ENCODE peak calls at places on chromosome 1, in four cellular contexts. H is cardiac fibroblast, R is right cardiac atrium, A is left lung. T is an unnamed sample.

GRCh38 chr1:52659851-52660596 is 27.1 kb downstream of the SHISAL2A start:
- DNase-seq in H (no peak), R (no peak), A (no peak), T (no peak)

GRCh38 chr1:232630047-232630893 is at the start of gene SIPA1L2:
- DNase-seq in H (peak; percentile 88), R (peak; percentile 98), A (peak; percentile 96), T (peak; percentile 79)

GRCh38 chr1:84689514-84690396 is 506 bp downstream of the SSX2IP start:
- DNase-seq in H (peak; percentile 44), R (peak; percentile 84), A (peak; percentile 67), T (no peak)

GRCh38 chr1:80988896-80989295 is 811.8 kb upstream of the ADGRL2 start:
- DNase-seq in A (no peak), R (no peak), H (no peak), T (peak; percentile 2)

GRCh38 chr1:223229756-223230155 is 86.7 kb upstream of the TLR5 start:
- DNase-seq in R (no peak), A (no peak), H (no peak), T (no peak)

GRCh38 chr1:117425050-117425734 is 57.9 kb downstream of the MAN1A2 start:
- DNase-seq in R (no peak), A (no peak), H (no peak), T (no peak)

GRCh38 chr1:206679738-206680211 is 4.9 kb upstream of the MAPKAPK2 start:
- DNase-seq in A (no peak), R (no peak), H (no peak), T (no peak)

GRCh38 chr1:93715529-93716126 is 34.0 kb upstream of the BCAR3 start:
- DNase-seq in R (peak; percentile 53), A (no peak), H (no peak), T (no peak)

GRCh38 chr1:181179279-181179979 is 90.9 kb downstream of the IER5 start:
- DNase-seq in H (no peak), A (no peak), R (no peak), T (no peak)

GRCh38 chr1:181175955-181176354 is 87.5 kb downstream of the IER5 start:
- DNase-seq in R (no peak), H (no peak), A (no peak), T (no peak)

GRCh38 chr1:181181792-181182585 is 93.5 kb downstream of the IER5 start:
- DNase-seq in H (no peak), R (peak; percentile 24), A (no peak), T (no peak)

GRCh38 chr1:181178241-181178640 is 89.7 kb downstream of the IER5 start:
- DNase-seq in H (no peak), A (no peak), R (no peak), T (no peak)

GRCh38 chr1:181179980-181180964 is 91.8 kb downstream of the IER5 start:
- DNase-seq in R (peak; percentile 83), H (peak; percentile 65), A (no peak), T (peak; percentile 70)
- H3K4me3 ChIP-seq in R (no peak overlapping the region), H (no peak overlapping the region), A (no peak overlapping the region), T (no peak overlapping the region)

DNA sequence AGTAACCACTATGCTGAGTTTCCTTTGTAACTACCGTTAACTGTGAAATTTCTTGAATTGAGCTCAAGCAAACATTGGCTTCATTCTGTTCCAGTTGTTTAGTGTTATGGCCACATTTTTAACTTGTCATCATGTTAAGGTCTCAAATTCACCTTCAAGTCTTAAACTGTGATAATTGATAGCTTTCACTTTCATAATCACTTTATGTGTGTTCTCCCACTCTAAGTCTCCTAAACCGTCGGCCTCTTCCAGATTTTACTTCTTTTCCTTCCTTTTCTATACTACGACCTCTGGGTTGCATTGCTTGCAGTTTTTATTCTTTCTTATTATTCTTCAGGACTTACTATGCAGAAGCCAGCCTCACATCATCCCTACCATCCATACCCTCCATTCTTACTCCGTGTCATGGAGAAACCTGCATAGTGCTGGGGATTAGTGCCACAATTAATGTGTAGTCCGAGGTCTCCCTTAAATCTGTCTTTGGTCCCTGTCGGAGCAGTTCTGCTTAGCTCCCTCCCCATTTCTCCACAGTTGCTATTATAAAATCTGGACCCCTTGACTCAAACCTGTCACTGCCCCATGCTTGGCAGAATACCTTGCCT is 5.9 kb downstream of the KIF1B start:
- DNase-seq in A (no peak), R (no peak), H (no peak), T (no peak)
- H3K4me3 ChIP-seq in A (no peak overlapping the region), R (no peak overlapping the region), H (no peak overlapping the region), T (no peak overlapping the region)

GRCh38 chr1:30731109-30731805 is 7.9 kb upstream of the MATN1 start:
- DNase-seq in H (no peak), A (no peak), R (peak; percentile 50), T (no peak)

GRCh38 chr1:30730351-30731108 is 7.1 kb upstream of the MATN1 start:
- DNase-seq in H (no peak), A (no peak), R (peak; percentile 54), T (no peak)

GRCh38 chr1:30728832-30729638 is 5.7 kb upstream of the MATN1 start:
- DNase-seq in A (no peak), H (no peak), R (peak; percentile 26), T (no peak)

GRCh38 chr1:30728340-30728739 is 5.0 kb upstream of the MATN1 start:
- DNase-seq in H (no peak), R (peak; percentile 25), A (no peak), T (no peak)

GRCh38 chr1:30729906-30730305 is 6.5 kb upstream of the MATN1 start:
- DNase-seq in R (peak; percentile 15), H (no peak), A (no peak), T (no peak)
- H3K4me3 ChIP-seq in R (no peak overlapping the region), H (no peak overlapping the region), A (no peak overlapping the region), T (no peak overlapping the region)

DNA sequence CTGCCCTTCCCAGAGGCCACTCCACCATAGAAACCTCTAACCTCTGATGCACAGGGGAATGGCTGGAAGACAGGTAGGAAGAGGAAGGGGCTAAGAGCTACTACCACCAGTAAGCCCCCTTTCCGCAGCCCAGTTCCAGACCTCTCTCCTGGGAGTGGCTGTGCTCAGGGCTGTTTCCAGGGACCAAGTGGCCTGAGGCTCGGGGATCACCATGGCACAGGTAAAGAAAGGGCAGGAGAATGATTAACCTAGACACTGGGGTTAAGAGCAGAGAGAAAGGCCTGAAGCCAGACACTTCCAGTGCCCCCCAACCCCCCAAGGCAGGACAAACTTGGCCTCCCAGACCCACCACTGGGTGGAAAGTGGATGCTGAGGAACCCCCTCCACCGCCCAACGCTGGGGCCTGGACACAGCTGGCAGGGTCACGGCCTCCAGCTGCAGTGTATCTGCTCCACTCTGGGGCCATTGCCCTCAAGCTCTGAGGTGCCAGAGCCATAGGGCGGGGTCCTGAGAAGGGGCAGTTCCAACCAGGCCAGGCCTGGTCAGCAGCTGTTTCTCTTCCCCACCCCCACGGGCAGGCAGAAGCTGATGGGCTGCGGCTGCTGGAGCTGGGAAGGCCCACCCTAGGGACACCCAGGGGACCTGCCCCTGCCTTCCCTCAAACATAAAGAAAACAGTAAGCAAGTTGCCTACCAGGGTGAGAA is 2.7 kb downstream of the TAGLN2 start:
- DNase-seq in H (peak; percentile 60), R (peak; percentile 90), A (peak; percentile 72), T (peak; percentile 41)
- H3K4me3 ChIP-seq in H (peak overlapping the region; percentile 96), R (peak overlapping the region; percentile 52), A (peak overlapping the region; percentile 92), T (peak overlapping the region; percentile 98)

GRCh38 chr1:41880261-41880660 is 38.5 kb downstream of the HIVEP3 start:
- DNase-seq in A (no peak), H (no peak), R (no peak), T (no peak)

GRCh38 chr1:41883507-41883906 is 35.2 kb downstream of the HIVEP3 start:
- DNase-seq in A (no peak), R (peak; percentile 72), H (no peak), T (no peak)

GRCh38 chr1:41882496-41882895 is 36.2 kb downstream of the HIVEP3 start:
- DNase-seq in R (no peak), H (no peak), A (no peak), T (no peak)

GRCh38 chr1:41880951-41881885 is 37.5 kb downstream of the HIVEP3 start:
- DNase-seq in H (peak; percentile 44), R (no peak), A (no peak), T (peak; percentile 23)

DNA sequence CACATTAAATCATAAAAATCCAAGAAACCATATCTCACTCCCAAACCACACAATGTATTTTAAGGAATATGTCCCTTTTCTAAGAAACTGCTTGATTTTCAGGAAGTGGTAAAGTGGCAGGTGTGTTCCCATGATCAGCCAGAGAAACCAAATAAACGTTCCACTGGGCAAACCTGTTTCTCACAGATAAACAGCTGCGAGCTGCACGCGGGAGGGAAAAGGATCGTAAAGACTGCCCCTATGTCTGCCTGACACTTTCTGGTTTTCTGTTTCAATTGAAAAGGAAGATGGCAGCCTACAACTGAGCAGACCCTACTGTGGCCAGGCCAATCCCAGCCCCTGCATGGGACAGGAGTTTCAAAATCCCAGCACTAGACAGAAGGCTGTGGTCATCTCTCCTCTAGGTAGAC is 36.6 kb downstream of the HIVEP3 start:
- DNase-seq in R (no peak), A (no peak), H (no peak), T (no peak)
- H3K4me3 ChIP-seq in R (no peak overlapping the region), A (no peak overlapping the region), H (no peak overlapping the region), T (no peak overlapping the region)

T was measured in fibroblast of mammary gland.